ENCODE peak calls at places on chromosome 2, in ten cellular contexts. One of them, this sample, is unnamed.

GRCh38 chr2:98908909-98909308 is 27.1 kb downstream of the CRACDL start:
- DNase-seq in lower lobe of right lung: no peak
- DNase-seq in cardiac muscle cell: peak
- DNase-seq in Calu3: no peak
- DNase-seq in lung: peak
- DNase-seq in choroid plexus epithelial cell: peak
- DNase-seq in PC-3: peak
- DNase-seq in adrenal gland: no peak
- DNase-seq in kidney: no peak
- DNase-seq in cardiac fibroblast: peak
- DNase-seq in this sample: peak

GRCh38 chr2:19736191-19736831 is 165.5 kb downstream of the TTC32 start:
- DNase-seq in choroid plexus epithelial cell: peak
- DNase-seq in PC-3: no peak
- DNase-seq in lower lobe of right lung: no peak
- DNase-seq in Calu3: no peak
- DNase-seq in cardiac fibroblast: no peak
- DNase-seq in adrenal gland: no peak
- DNase-seq in kidney: no peak
- DNase-seq in lung: no peak
- DNase-seq in cardiac muscle cell: no peak
- DNase-seq in this sample: no peak

GRCh38 chr2:25885933-25886332 is 7.6 kb upstream of the ASXL2 start:
- DNase-seq in adrenal gland: no peak
- DNase-seq in kidney: no peak
- DNase-seq in choroid plexus epithelial cell: peak
- DNase-seq in lower lobe of right lung: no peak
- DNase-seq in cardiac muscle cell: no peak
- DNase-seq in PC-3: peak
- DNase-seq in Calu3: peak
- DNase-seq in cardiac fibroblast: no peak
- DNase-seq in lung: no peak
- DNase-seq in this sample: peak

GRCh38 chr2:174477772-174478171 is 9.1 kb downstream of the GPR155 start:
- DNase-seq in PC-3: no peak
- DNase-seq in cardiac fibroblast: no peak
- DNase-seq in lung: no peak
- DNase-seq in adrenal gland: no peak
- DNase-seq in choroid plexus epithelial cell: no peak
- DNase-seq in Calu3: no peak
- DNase-seq in kidney: no peak
- DNase-seq in lower lobe of right lung: no peak
- DNase-seq in cardiac muscle cell: no peak
- DNase-seq in this sample: no peak

GRCh38 chr2:95722331-95722730 is 130.5 kb downstream of the TRIM43 start:
- DNase-seq in choroid plexus epithelial cell: no peak
- DNase-seq in cardiac fibroblast: no peak
- DNase-seq in cardiac muscle cell: no peak
- DNase-seq in adrenal gland: no peak
- DNase-seq in PC-3: no peak
- DNase-seq in lower lobe of right lung: no peak
- DNase-seq in lung: no peak
- DNase-seq in kidney: no peak
- DNase-seq in Calu3: no peak
- DNase-seq in this sample: no peak

GRCh38 chr2:204566439-204566838 is 21.2 kb downstream of the PARD3B start:
- DNase-seq in kidney: no peak
- DNase-seq in Calu3: no peak
- DNase-seq in cardiac muscle cell: no peak
- DNase-seq in cardiac fibroblast: no peak
- DNase-seq in lung: no peak
- DNase-seq in choroid plexus epithelial cell: no peak
- DNase-seq in adrenal gland: no peak
- DNase-seq in PC-3: no peak
- DNase-seq in lower lobe of right lung: no peak
- DNase-seq in this sample: no peak

GRCh38 chr2:230902180-230902899 is 22.7 kb downstream of the GPR55 start:
- DNase-seq in cardiac muscle cell: peak
- DNase-seq in cardiac fibroblast: peak
- DNase-seq in lung: no peak
- DNase-seq in Calu3: peak
- DNase-seq in kidney: no peak
- DNase-seq in choroid plexus epithelial cell: peak
- DNase-seq in PC-3: peak
- DNase-seq in lower lobe of right lung: no peak
- DNase-seq in adrenal gland: peak
- DNase-seq in this sample: peak

GRCh38 chr2:52710810-52711618 is 1056.6 kb upstream of the CHAC2 start:
- DNase-seq in lower lobe of right lung: no peak
- DNase-seq in cardiac muscle cell: no peak
- DNase-seq in choroid plexus epithelial cell: no peak
- DNase-seq in PC-3: no peak
- DNase-seq in cardiac fibroblast: no peak
- DNase-seq in kidney: no peak
- DNase-seq in lung: no peak
- DNase-seq in adrenal gland: no peak
- DNase-seq in Calu3: no peak
- DNase-seq in this sample: no peak

DNA sequence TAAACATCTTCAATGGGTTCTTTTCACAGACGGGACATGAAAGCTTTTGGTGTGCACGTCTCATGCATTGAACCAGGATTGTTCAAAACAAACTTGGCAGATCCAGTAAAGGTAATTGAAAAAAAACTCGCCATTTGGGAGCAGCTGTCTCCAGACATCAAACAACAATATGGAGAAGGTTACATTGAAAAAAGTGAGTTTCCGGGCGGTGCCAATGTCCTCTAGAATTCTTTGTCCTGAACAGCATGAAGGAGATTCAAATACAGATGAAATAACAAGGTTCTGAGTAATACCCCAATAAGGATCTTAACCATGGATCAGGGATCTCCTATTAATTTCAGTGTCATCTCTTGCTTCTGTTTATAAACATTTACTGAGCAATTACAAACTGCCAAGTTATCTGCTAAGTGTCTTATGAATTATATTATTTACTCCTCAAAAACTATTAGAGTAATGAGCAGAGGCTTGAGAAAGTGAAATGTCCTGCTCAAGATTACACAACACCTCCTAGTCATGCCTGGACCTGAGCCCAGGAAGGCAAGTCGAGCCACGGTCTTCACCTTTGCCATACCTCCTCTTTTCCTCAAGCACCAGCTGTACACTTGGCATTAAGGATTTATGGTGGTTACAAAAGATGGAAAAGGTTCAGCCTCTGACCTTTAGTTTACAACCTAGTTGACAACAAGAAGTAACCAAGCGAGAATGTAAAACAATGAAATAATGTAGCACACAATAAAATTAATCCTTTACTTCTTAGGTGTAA is 22.6 kb downstream of the DHRS9 start:
- DNase-seq in lung: peak
- DNase-seq in choroid plexus epithelial cell: peak
- DNase-seq in cardiac muscle cell: peak
- DNase-seq in Calu3: peak
- DNase-seq in cardiac fibroblast: peak
- DNase-seq in lower lobe of right lung: peak
- DNase-seq in adrenal gland: no peak
- DNase-seq in kidney: no peak
- DNase-seq in PC-3: peak
- DNase-seq in this sample: peak
- TF ChIP-seq CTCF in lung: no peak
- TF ChIP-seq CTCF in choroid plexus epithelial cell: no peak
- TF ChIP-seq CTCF in cardiac muscle cell: no peak
- TF ChIP-seq CTCF in Calu3: no peak
- TF ChIP-seq CTCF in cardiac fibroblast: no peak
- TF ChIP-seq CTCF in lower lobe of right lung: no peak
- TF ChIP-seq CTCF in adrenal gland: no peak
- TF ChIP-seq CTCF in kidney: no peak
- TF ChIP-seq CTCF in PC-3: no peak
- TF ChIP-seq CTCF in this sample: no peak

GRCh38 chr2:35347561-35347960 is 1008.0 kb upstream of the CRIM1 start:
- DNase-seq in PC-3: no peak
- DNase-seq in lung: no peak
- DNase-seq in cardiac fibroblast: no peak
- DNase-seq in cardiac muscle cell: no peak
- DNase-seq in choroid plexus epithelial cell: no peak
- DNase-seq in kidney: no peak
- DNase-seq in adrenal gland: no peak
- DNase-seq in Calu3: no peak
- DNase-seq in lower lobe of right lung: no peak
- DNase-seq in this sample: no peak

GRCh38 chr2:35337922-35338321 is 1017.7 kb upstream of the CRIM1 start:
- DNase-seq in Calu3: no peak
- DNase-seq in lung: no peak
- DNase-seq in cardiac fibroblast: no peak
- DNase-seq in lower lobe of right lung: no peak
- DNase-seq in choroid plexus epithelial cell: no peak
- DNase-seq in adrenal gland: no peak
- DNase-seq in cardiac muscle cell: no peak
- DNase-seq in kidney: no peak
- DNase-seq in PC-3: no peak
- DNase-seq in this sample: no peak

DNA sequence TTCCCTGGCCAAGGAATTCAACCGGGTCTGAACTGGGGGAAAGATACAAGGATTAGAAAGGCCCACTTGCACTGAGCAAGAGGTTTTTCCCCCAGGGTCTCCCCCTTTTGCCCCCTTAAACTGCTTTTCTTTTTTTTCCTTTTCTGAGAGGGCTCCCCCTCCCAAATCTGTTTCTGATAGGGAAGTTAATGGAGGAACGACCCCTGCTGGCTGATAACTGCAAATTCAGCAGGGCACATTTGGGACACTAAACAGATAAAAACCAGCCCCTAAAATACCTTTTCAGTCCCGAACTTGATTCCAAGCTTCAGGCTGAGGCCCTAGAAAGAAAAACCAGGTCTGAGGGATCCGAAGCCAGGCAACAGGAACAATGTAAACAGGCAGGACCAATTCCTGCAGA is 1012.4 kb upstream of the CRIM1 start:
- DNase-seq in Calu3: no peak
- DNase-seq in lung: no peak
- DNase-seq in cardiac fibroblast: no peak
- DNase-seq in lower lobe of right lung: no peak
- DNase-seq in adrenal gland: no peak
- DNase-seq in kidney: no peak
- DNase-seq in cardiac muscle cell: no peak
- DNase-seq in choroid plexus epithelial cell: no peak
- DNase-seq in PC-3: peak
- DNase-seq in this sample: no peak
- TF ChIP-seq CTCF in Calu3: no peak
- TF ChIP-seq CTCF in lung: no peak
- TF ChIP-seq CTCF in cardiac fibroblast: peak
- TF ChIP-seq CTCF in lower lobe of right lung: no peak
- TF ChIP-seq CTCF in adrenal gland: no peak
- TF ChIP-seq CTCF in kidney: no peak
- TF ChIP-seq CTCF in cardiac muscle cell: no peak
- TF ChIP-seq CTCF in choroid plexus epithelial cell: no peak
- TF ChIP-seq CTCF in PC-3: peak
- TF ChIP-seq CTCF in this sample: peak

DNA sequence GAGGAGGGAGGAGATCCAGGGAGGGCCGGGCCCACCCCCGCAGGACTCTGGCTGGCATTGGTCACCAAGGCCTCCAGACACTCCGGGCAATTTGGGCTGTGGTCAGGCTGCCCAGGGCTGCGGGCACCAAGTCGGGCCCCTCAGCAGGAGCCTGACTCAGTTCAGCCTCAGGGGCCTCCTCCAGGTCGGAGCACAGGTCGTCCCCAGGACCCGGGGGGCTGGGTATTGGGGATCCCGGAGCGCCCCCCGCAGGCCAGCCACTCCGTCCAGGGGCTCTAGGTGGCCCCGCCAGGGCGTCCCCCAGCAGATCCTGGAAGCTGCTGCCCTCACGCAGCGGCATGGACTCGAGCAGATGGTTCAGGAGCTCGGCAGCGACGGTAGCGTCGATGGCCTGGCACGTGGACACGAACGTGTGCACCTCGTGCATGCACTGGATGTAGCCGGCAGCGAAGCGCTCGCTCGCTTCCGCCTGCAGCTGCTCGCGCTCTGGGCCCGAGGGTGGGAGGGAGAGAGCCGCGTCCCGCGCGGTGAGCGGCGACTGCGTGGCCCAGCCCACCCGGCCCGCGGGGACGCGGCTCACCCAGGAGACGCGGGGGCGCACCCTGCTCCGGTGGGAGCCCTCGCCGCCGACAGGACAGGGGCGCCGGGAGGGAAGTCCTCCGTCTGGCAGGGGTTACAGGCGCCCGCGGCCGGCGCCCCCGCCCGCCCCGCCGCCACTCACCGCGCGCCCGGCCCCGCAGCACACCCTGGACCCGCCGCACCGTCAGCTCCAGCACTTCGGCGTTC is 879 bp downstream of the HES6 start:
- DNase-seq in lung: no peak
- DNase-seq in cardiac fibroblast: no peak
- DNase-seq in PC-3: no peak
- DNase-seq in Calu3: no peak
- DNase-seq in adrenal gland: peak
- DNase-seq in choroid plexus epithelial cell: no peak
- DNase-seq in lower lobe of right lung: peak
- DNase-seq in kidney: peak
- DNase-seq in cardiac muscle cell: no peak
- DNase-seq in this sample: no peak
- TF ChIP-seq CTCF in lung: no peak
- TF ChIP-seq CTCF in cardiac fibroblast: no peak
- TF ChIP-seq CTCF in PC-3: no peak
- TF ChIP-seq CTCF in Calu3: no peak
- TF ChIP-seq CTCF in adrenal gland: no peak
- TF ChIP-seq CTCF in choroid plexus epithelial cell: no peak
- TF ChIP-seq CTCF in lower lobe of right lung: peak
- TF ChIP-seq CTCF in kidney: no peak
- TF ChIP-seq CTCF in cardiac muscle cell: no peak
- TF ChIP-seq CTCF in this sample: no peak

GRCh38 chr2:135471106-135471505 is 59.9 kb downstream of the ZRANB3 start:
- DNase-seq in cardiac muscle cell: peak
- DNase-seq in kidney: no peak
- DNase-seq in lung: no peak
- DNase-seq in adrenal gland: no peak
- DNase-seq in lower lobe of right lung: no peak
- DNase-seq in PC-3: no peak
- DNase-seq in cardiac fibroblast: no peak
- DNase-seq in Calu3: no peak
- DNase-seq in choroid plexus epithelial cell: peak
- DNase-seq in this sample: no peak

GRCh38 chr2:135475128-135475527 is 55.9 kb downstream of the ZRANB3 start:
- DNase-seq in Calu3: no peak
- DNase-seq in lung: no peak
- DNase-seq in adrenal gland: no peak
- DNase-seq in cardiac fibroblast: no peak
- DNase-seq in lower lobe of right lung: no peak
- DNase-seq in kidney: no peak
- DNase-seq in choroid plexus epithelial cell: no peak
- DNase-seq in cardiac muscle cell: no peak
- DNase-seq in PC-3: no peak
- DNase-seq in this sample: no peak

DNA sequence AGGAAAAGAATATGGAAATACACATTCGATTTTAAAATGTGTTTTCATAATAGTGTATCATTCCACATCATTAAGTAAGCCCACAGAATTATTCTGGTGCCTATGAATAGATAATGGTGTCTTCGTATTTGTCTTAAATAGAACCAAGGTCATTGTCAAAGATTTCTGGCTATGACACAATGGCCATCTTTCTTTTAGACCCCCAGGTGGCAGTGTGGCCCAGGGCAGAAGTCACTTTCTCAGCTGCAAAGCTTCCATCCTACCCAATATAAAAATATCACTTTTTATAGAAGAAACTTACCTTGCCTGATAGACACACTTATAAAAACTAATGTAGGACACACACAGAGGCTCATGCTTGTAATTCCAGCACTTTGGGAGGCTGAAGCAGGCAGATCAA is 57.5 kb downstream of the ZRANB3 start:
- DNase-seq in lower lobe of right lung: no peak
- DNase-seq in cardiac muscle cell: peak
- DNase-seq in choroid plexus epithelial cell: peak
- DNase-seq in kidney: no peak
- DNase-seq in Calu3: peak
- DNase-seq in cardiac fibroblast: peak
- DNase-seq in lung: no peak
- DNase-seq in adrenal gland: peak
- DNase-seq in PC-3: peak
- DNase-seq in this sample: peak
- TF ChIP-seq CTCF in lower lobe of right lung: peak
- TF ChIP-seq CTCF in cardiac muscle cell: peak
- TF ChIP-seq CTCF in choroid plexus epithelial cell: peak
- TF ChIP-seq CTCF in kidney: peak
- TF ChIP-seq CTCF in Calu3: peak
- TF ChIP-seq CTCF in cardiac fibroblast: peak
- TF ChIP-seq CTCF in lung: peak
- TF ChIP-seq CTCF in adrenal gland: no peak
- TF ChIP-seq CTCF in PC-3: peak
- TF ChIP-seq CTCF in this sample: peak